ENCODE peak calls at places on chromosome 17, in nine cellular contexts. G is spleen, M is brain microvascular endothelial cell, E is left ventricle myocardium inferior, B is AG04450, K is psoas muscle, V is cardiac muscle cell, Y is breast epithelium, R is GM23338. L is an unnamed sample. For H3K27me3, the result is how much of the 10 kb centered on the place peaks cover.

GRCh38 chr17:76318586-76318985 is 10.5 kb upstream of the QRICH2 start:
- DNase-seq in R (no peak), B (peak), E (no peak), K (no peak), Y (no peak), G (no peak), M (peak), V (no peak), L (no peak)

GRCh38 chr17:51164911-51165679 is 1.1 kb upstream of the NME2 start:
- DNase-seq in B (no peak), G (peak), Y (no peak), E (no peak), M (no peak), R (peak), V (no peak), K (no peak), L (no peak)

GRCh38 chr17:5583426-5584382 is 605 bp downstream of the NLRP1 start:
- DNase-seq in M (no peak), G (peak), E (peak), R (no peak), B (no peak), V (peak), K (peak), Y (no peak), L (no peak)

GRCh38 chr17:10372906-10373305 is at the start of gene MYH13:
- DNase-seq in E (no peak), M (no peak), K (no peak), G (no peak), Y (no peak), B (no peak), V (no peak), R (no peak), L (no peak)

GRCh38 chr17:82120148-82120547 is 22.1 kb upstream of the FASN start:
- DNase-seq in G (no peak), E (no peak), B (no peak), V (no peak), M (no peak), R (no peak), Y (no peak), K (no peak), L (no peak)

GRCh38 chr17:8038954-8039610 is at the start of gene ALOX15B:
- DNase-seq in B (no peak), E (no peak), Y (no peak), K (no peak), V (no peak), M (no peak), G (no peak), R (peak), L (peak)

GRCh38 chr17:27565874-27566672 is 64.9 kb upstream of the LGALS9 start:
- DNase-seq in V (no peak), G (peak), M (peak), E (no peak), Y (no peak), K (no peak), R (no peak), B (no peak), L (no peak)

GRCh38 chr17:74430706-74431567 is 951 bp upstream of the GPRC5C start:
- DNase-seq in E (peak), Y (peak), G (peak), R (peak), V (peak), B (no peak), K (peak), M (peak), L (peak)

DNA sequence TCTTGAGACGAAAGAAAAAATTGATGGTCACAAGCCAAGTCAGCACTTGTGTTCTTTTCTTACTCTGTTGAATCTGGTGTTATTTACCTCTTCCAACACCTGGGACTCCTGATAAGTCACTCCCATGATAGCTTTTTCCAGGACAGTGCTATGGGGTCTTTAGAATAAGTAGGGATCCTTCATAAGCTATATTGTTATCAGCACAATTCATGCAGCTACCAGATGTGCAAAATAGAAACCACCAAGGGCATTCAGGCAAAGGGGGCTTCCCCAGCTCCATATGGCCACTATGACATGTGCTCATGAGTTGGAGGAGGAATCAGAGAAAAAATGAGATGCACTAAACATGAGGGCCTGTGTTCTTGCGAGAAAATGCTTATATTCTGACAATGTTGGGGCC is 9.5 kb upstream of the SKAP1 start:
- DNase-seq in M (no peak), V (no peak), G (no peak), K (no peak), B (no peak), E (no peak), Y (no peak), R (no peak), L (no peak)
- H3K27me3 ChIP-seq in M (under half), V (under half), G (half or more), K (under half), B (under half), E (half or more), Y (under half), R (under half), L (under half)

GRCh38 chr17:55451758-55452468 is 30.3 kb upstream of the MMD start:
- DNase-seq in E (no peak), V (peak), B (peak), G (no peak), R (no peak), K (no peak), M (no peak), Y (no peak), L (no peak)
- H3K27ac ChIP-seq in E (peak), V (peak), B (peak), G (peak), R (no peak), K (peak), M (peak), Y (no peak), L (no peak)

GRCh38 chr17:340074-340473 is 12.5 kb downstream of the RPH3AL start:
- DNase-seq in B (no peak), E (no peak), K (peak), Y (no peak), M (no peak), G (peak), R (no peak), V (no peak), L (no peak)

GRCh38 chr17:339193-340061 is 13.2 kb downstream of the RPH3AL start:
- DNase-seq in K (peak), B (no peak), V (no peak), Y (no peak), M (no peak), R (peak), E (no peak), G (peak), L (peak)

GRCh38 chr17:345992-346785 is 6.4 kb downstream of the RPH3AL start:
- DNase-seq in Y (no peak), E (no peak), M (no peak), B (no peak), V (no peak), R (no peak), K (no peak), G (no peak), L (peak)

GRCh38 chr17:343875-344752 is 8.5 kb downstream of the RPH3AL start:
- DNase-seq in Y (no peak), E (no peak), G (no peak), R (no peak), B (no peak), K (no peak), M (no peak), V (no peak), L (no peak)

GRCh38 chr17:343211-343610 is 9.4 kb downstream of the RPH3AL start:
- DNase-seq in K (no peak), E (no peak), V (no peak), R (no peak), B (no peak), M (no peak), G (peak), Y (no peak), L (no peak)
- H3K27me3 ChIP-seq in K (under half), E (under half), V (under half), R (under half), B (under half), M (under half), G (under half), Y (under half), L (under half)

GRCh38 chr17:69030145-69030544 is 30.6 kb downstream of the ABCA9 start:
- DNase-seq in E (no peak), B (no peak), R (no peak), K (no peak), M (peak), Y (no peak), V (no peak), G (no peak), L (no peak)
- H3K27ac ChIP-seq in E (no peak), B (no peak), R (no peak), K (no peak), M (no peak), Y (no peak), V (no peak), G (no peak), L (no peak)

DNA sequence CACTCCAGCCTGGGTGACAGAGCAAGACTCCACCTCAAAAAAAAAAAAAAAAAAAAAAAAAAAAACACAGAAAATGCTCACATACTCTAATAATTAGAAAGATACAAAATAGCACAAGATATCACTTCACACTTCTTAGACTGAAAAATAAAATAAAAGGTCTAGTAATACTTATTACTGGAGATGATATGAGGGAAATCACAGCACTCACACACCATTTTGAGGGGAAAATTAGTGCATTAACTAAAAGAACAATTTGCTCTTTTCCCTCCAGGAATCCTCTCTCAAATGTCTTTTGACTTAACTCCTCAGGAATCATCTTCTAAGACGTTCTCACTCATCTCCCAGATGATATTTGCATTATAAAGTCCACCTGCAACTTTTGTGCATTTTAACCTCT is 697.9 kb upstream of the SOX9 start:
- DNase-seq in V (no peak), G (no peak), E (no peak), M (no peak), R (no peak), Y (no peak), K (no peak), B (no peak), L (no peak)
- H3K27me3 ChIP-seq in V (under half), G (under half), E (under half), M (under half), R (under half), Y (under half), K (under half), B (under half), L (under half)

GRCh38 chr17:78039581-78039980 is 81.1 kb downstream of the TNRC6C start:
- DNase-seq in G (no peak), B (no peak), E (no peak), Y (no peak), K (no peak), M (no peak), V (no peak), R (no peak), L (no peak)

GRCh38 chr17:78034429-78035091 is 76.1 kb downstream of the TNRC6C start:
- DNase-seq in R (no peak), Y (no peak), E (no peak), M (peak), V (peak), G (no peak), K (no peak), B (no peak), L (no peak)

GRCh38 chr17:78040561-78041400 is 82.3 kb downstream of the TNRC6C start:
- DNase-seq in E (peak), Y (peak), V (peak), K (peak), R (peak), B (no peak), M (peak), G (peak), L (peak)

GRCh38 chr17:78038748-78039288 is 80.3 kb downstream of the TNRC6C start:
- DNase-seq in B (no peak), M (no peak), G (no peak), V (no peak), R (no peak), E (no peak), K (no peak), Y (no peak), L (no peak)

DNA sequence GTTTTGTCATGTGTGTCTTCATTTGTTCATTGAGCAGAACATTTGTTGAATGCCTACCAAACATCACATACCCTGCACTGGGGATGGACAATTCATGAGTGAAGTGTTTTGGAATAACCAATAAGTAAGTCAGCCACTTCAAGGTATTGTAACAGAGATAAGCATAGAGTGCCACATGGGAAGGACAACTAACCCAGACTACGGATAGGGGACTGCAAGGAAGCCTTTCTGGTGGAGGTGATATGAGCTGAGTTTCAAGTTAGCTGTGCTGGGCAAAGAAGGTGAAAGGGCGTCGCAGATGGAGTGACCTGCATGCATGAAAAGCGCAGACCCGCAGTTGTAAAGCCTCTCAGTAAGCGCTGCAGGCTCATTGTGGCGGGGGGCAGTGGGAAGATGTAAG is 78.8 kb downstream of the TNRC6C start:
- DNase-seq in R (no peak), E (no peak), V (no peak), K (no peak), B (no peak), Y (no peak), G (no peak), M (no peak), L (no peak)
- H3K27ac ChIP-seq in R (no peak), E (no peak), V (no peak), K (peak), B (no peak), Y (no peak), G (no peak), M (no peak), L (no peak)

DNA sequence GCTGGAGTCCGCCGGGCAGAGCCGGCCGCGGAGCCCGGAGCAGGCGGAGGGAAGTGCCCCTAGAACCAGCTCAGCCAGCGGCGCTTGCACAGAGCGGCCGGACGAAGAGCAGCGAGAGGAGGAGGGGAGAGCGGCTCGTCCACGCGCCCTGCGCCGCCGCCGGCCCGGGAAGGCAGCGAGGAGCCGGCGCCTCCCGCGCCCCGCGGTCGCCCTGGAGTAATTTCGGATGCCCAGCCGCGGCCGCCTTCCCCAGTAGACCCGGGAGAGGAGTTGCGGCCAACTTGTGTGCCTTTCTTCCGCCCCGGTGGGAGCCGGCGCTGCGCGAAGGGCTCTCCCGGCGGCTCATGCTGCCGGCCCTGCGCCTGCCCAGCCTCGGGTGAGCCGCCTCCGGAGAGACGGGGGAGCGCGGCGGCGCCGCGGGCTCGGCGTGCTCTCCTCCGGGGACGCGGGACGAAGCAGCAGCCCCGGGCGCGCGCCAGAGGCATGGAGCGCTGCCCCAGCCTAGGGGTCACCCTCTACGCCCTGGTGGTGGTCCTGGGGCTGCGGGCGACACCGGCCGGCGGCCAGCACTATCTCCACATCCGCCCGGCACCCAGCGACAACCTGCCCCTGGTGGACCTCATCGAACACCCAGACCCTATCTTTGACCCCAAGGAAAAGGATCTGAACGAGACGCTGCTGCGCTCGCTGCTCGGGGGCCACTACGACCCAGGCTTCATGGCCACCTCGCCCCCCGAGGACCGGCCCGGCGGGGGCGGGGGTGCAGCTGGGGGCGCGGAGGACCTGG is 435 bp downstream of the NOG start:
- DNase-seq in K (peak), E (peak), B (no peak), M (peak), G (peak), Y (peak), R (peak), V (peak), L (peak)
- H3K27me3 ChIP-seq in K (under half), E (half or more), B (under half), M (under half), G (half or more), Y (under half), R (half or more), V (under half), L (under half)

L was measured in aorta.